ENCODE peak calls at places on chromosome 21, in five cellular contexts. M, J, U, N and P are unnamed samples.

GRCh38 chr21:39647476-39647875 is 34.7 kb downstream of the B3GALT5 start:
- DNase-seq in M (no peak), J (no peak), N (no peak), U (no peak), P (no peak)

GRCh38 chr21:14321042-14321441 is 61.9 kb downstream of the HSPA13 start:
- DNase-seq in N (peak), J (no peak), U (no peak), M (no peak), P (no peak)

GRCh38 chr21:41957991-41958766 is 4.4 kb upstream of the C2CD2 start:
- DNase-seq in N (peak), J (peak), M (peak), U (no peak), P (peak)

GRCh38 chr21:40832316-40832715 is 14.6 kb downstream of the DSCAM start:
- DNase-seq in J (no peak), U (no peak), N (no peak), M (no peak), P (no peak)

GRCh38 chr21:34992736-34993135 is 56.4 kb downstream of the RUNX1 start:
- DNase-seq in U (no peak), J (no peak), M (no peak), N (no peak), P (no peak)

GRCh38 chr21:16088121-16088520 is 358.3 kb downstream of the USP25 start:
- DNase-seq in M (no peak), J (no peak), N (no peak), U (no peak), P (no peak)

GRCh38 chr21:16792155-16792554 is 720.7 kb upstream of the CXADR start:
- DNase-seq in N (no peak), J (no peak), U (no peak), M (no peak), P (no peak)

GRCh38 chr21:39580744-39581143 is 32.0 kb upstream of the B3GALT5 start:
- DNase-seq in N (no peak), J (no peak), U (no peak), M (no peak), P (no peak)

GRCh38 chr21:25385912-25386474 is 221.3 kb downstream of the MRPL39 start:
- DNase-seq in U (peak), M (peak), J (no peak), N (peak), P (no peak)

GRCh38 chr21:42187976-42188653 is 30.8 kb upstream of the ABCG1 start:
- DNase-seq in U (peak), M (peak), J (no peak), N (no peak), P (peak)

GRCh38 chr21:14114251-14114650 is 96.5 kb downstream of the LIPI start:
- DNase-seq in N (peak), U (no peak), J (no peak), M (no peak), P (no peak)

GRCh38 chr21:42309753-42310213 is 5.4 kb downstream of the TFF3 start:
- DNase-seq in U (peak), J (no peak), N (peak), M (peak), P (no peak)

GRCh38 chr21:21751286-21751685 is 753.1 kb downstream of the NCAM2 start:
- DNase-seq in U (no peak), J (no peak), M (peak), N (no peak), P (no peak)

DNA sequence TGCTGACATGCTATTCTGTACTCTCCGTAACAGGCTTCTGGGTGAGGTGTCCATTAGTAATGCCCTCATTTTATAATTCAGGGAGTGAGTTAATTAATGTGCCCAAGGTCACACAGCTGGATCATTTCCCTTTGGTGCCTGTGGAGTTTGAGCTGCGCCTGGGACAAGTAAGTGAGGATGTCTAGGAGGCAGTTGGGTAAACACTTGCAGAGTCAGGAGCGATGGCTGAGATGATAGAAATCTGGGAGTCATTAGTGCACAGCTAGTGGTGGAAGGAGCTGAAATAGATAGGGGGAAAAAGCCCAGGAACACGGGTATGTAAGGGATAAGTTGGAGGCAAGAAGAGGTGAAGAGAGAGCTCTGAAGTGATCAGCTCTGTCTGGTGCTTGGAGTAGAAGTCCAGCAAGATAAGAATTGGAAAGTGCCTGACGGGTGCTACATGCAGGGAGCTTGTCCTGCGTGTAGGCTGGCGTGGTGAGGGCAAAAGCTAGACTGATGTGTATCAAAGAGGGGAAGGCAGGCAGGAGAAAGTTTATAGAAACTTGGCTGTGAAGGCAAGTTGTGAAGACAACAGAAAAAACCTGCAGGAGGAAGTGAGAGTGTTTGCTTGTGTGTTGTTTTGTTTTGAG is 1.7 kb upstream of the SCAF4 start:
- DNase-seq in J (no peak), M (no peak), U (no peak), N (no peak), P (no peak)
- H3K27ac ChIP-seq in J (peak), M (no peak), U (peak), N (no peak), P (peak)

GRCh38 chr21:28252923-28253322 is 739.8 kb downstream of the LTN1 start:
- DNase-seq in J (no peak), M (no peak), U (no peak), N (no peak), P (no peak)

GRCh38 chr21:28253378-28253777 is 739.3 kb downstream of the LTN1 start:
- DNase-seq in N (peak), J (no peak), M (no peak), U (no peak), P (no peak)

DNA sequence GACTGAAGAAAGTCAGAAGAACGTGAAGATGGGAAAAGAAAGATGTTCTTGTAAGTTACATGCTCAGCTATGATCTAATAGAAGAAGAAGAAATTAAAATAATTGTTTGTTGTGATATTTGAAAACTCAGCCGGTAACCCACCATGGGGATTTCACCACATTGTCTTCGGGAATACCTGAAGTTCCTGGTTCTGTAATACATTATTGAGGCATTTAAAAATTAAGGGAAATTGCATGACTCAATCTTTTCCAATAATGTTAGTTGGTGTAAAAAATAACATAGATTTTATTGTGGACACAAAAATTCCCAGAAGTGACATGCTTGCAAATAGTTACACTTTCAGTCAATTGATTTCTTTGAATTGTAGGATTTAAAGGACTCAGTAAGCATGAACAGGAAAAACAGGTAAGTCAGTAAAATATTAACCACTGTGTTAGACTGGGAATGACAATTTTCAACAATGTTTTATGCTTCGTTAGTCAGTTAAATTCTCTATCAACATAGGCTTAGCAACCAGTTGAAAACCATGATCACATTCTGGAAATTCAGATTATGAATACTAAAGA is 745.1 kb downstream of the LTN1 start:
- DNase-seq in U (no peak), N (no peak), J (no peak), M (no peak), P (no peak)
- H3K27ac ChIP-seq in U (no peak), N (no peak), J (no peak), M (no peak), P (no peak)

DNA sequence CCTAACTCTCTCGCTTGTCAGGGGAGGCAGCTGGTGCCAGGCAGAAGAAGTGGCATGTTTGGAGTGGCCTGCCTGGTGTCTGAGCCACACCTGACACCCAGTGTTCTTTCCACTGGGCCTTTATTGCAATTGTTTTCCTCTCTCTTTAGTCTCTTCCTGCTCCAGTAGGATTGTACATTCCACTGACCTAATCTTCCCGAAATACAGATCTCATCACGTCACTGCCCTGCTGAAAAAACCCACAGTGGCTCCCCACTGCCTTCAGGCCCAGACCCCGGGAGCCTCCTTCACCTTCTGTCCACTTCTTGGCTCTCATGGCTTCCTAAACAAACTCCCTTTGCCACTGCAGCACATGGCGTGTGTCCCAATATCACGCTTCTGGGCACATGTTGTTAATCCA is 25.2 kb upstream of the ATP5PO start:
- DNase-seq in N (no peak), J (no peak), M (no peak), U (no peak), P (no peak)
- H3K27ac ChIP-seq in N (no peak), J (no peak), M (no peak), U (no peak), P (no peak)

GRCh38 chr21:45070970-45071369 is 3.4 kb upstream of the ADARB1 start:
- DNase-seq in J (no peak), U (no peak), N (no peak), M (no peak), P (no peak)
- H3K27ac ChIP-seq in J (no peak), U (no peak), N (peak), M (no peak), P (no peak)